ENCODE peak calls at places on chromosomes 1 and 21, in six cellular contexts. Q, G, C, S, B and J are unnamed samples.

GRCh38 chr1:197519741-197520334 is 251.8 kb downstream of the CRB1 start:
- DNase-seq in Q (peak), G (no peak), C (peak), S (no peak), B (peak), J (no peak)

GRCh38 chr1:3313579-3313955 is 140.9 kb upstream of the ARHGEF16 start:
- DNase-seq in Q (peak), G (peak), C (peak), S (peak), B (no peak), J (peak)

GRCh38 chr21:44785620-44786344 is 15.8 kb downstream of the UBE2G2 start:
- DNase-seq in Q (peak), G (no peak), C (peak), S (no peak), B (no peak), J (no peak)

GRCh38 chr1:199279872-199280649 is 641.2 kb downstream of the PTPRC start:
- DNase-seq in Q (peak), G (no peak), C (peak), S (no peak), B (no peak), J (no peak)

GRCh38 chr1:161779393-161779792 is 13.3 kb downstream of the ATF6 start:
- DNase-seq in Q (no peak), G (no peak), C (no peak), S (no peak), B (no peak), J (no peak)

GRCh38 chr1:192544983-192545393 is 30.6 kb upstream of the RGS1 start:
- DNase-seq in Q (peak), G (no peak), C (peak), S (no peak), B (peak), J (no peak)

GRCh38 chr1:241460098-241460873 is 59.3 kb downstream of the FH start:
- DNase-seq in Q (no peak), G (no peak), C (no peak), S (no peak), B (no peak), J (no peak)

GRCh38 chr1:184428604-184429003 is 41.8 kb downstream of the C1orf21 start:
- DNase-seq in Q (no peak), G (no peak), C (no peak), S (no peak), B (no peak), J (no peak)

GRCh38 chr1:168195199-168196135 is 16.7 kb downstream of the TIPRL start:
- DNase-seq in Q (no peak), G (no peak), C (no peak), S (no peak), B (no peak), J (no peak)

GRCh38 chr1:43774359-43774758 is 67.0 kb downstream of the ST3GAL3 start:
- DNase-seq in Q (peak), G (no peak), C (peak), S (no peak), B (no peak), J (peak)

GRCh38 chr1:212413902-212414327 is 771 bp downstream of the PACC1 start:
- DNase-seq in Q (no peak), G (no peak), C (peak), S (no peak), B (peak), J (no peak)

GRCh38 chr1:154193821-154194220 is 1.9 kb upstream of the TPM3 start:
- DNase-seq in Q (peak), G (peak), C (no peak), S (no peak), B (no peak), J (no peak)

GRCh38 chr21:38291875-38292274 is 35.1 kb downstream of the KCNJ15 start:
- DNase-seq in Q (no peak), G (no peak), C (no peak), S (no peak), B (no peak), J (no peak)

GRCh38 chr1:246482780-246483179 is 24.3 kb downstream of the SMYD3 start:
- DNase-seq in Q (no peak), G (no peak), C (peak), S (no peak), B (no peak), J (no peak)
- H3K4me3 ChIP-seq in Q (no peak), G (no peak), C (no peak), S (no peak), B (no peak), J (no peak)

GRCh38 chr1:6485937-6486250 is 5.6 kb downstream of the PLEKHG5 start:
- DNase-seq in Q (no peak), G (no peak), C (no peak), S (no peak), B (no peak), J (no peak)
- TF ChIP-seq CTCF in Q (no peak), G (no peak), C (peak), S (no peak), B (no peak), J (peak)

GRCh38 chr21:42721341-42721824 is 68.0 kb downstream of the PDE9A start:
- DNase-seq in Q (peak), G (no peak), C (no peak), S (no peak), B (no peak), J (no peak)
- H3K4me3 ChIP-seq in Q (no peak), G (no peak), C (no peak), S (no peak), B (no peak), J (no peak)

DNA sequence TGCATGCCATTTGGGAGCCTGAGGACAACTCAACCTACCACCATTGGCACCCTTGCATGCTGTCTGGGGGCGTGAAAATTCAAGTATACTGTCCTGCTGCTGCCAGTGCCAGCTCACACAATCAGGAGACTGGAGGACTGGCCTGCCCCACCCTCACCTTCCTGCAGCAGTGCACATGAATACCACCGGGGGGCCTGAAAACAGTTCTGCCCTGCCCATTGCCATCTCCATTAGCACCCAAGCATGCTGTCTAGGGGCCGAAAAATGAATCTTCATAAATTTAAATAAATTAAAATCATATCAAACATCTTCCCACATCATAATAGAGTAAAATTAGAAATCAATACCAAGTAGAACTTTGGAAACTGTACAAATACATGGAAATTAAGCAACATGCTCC is 322.1 kb upstream of the TMPRSS15 start:
- DNase-seq in Q (no peak), G (no peak), C (no peak), S (no peak), B (no peak), J (no peak)
- TF ChIP-seq CTCF in Q (no peak), G (no peak), C (no peak), S (no peak), B (no peak), J (no peak)

DNA sequence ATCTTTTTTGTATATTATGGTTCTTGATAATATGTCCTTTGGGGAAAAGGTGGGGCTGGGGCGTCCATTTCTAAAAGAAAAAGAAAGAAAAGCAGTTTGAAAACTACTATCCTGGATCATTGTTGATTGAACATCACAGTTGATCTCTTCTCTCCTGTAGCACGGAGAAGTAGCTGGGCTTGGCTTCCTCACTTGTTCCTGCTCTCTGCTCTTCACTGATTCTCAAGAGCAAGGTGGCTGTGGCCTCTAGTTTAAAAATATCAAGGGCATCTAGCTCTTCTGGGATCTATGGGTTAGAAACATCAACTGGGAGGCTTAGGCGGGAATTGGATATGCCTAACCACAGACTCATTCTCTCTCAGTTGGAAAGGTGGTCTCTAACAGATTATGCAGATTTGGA is 38.1 kb upstream of the EPHA8 start:
- DNase-seq in Q (no peak), G (no peak), C (no peak), S (no peak), B (no peak), J (no peak)
- H3K4me3 ChIP-seq in Q (no peak), G (no peak), C (no peak), S (no peak), B (no peak), J (no peak)